ENCODE peak calls at places on chromosomes 12 and 14, in six cellular contexts. U, J, I, S, L and R are unnamed samples.

GRCh38 chr14:32413967-32414640 is 85.0 kb downstream of the AKAP6 start:
- DNase-seq in U (no peak), J (no peak), I (no peak), S (no peak), L (no peak), R (no peak)

GRCh38 chr12:114835031-114835430 is 151.1 kb upstream of the TBX3 start:
- DNase-seq in U (no peak), J (no peak), I (no peak), S (no peak), L (no peak), R (no peak)

GRCh38 chr14:102469261-102469660 is 40.3 kb downstream of the ANKRD9 start:
- DNase-seq in U (no peak), J (no peak), I (no peak), S (no peak), L (no peak), R (no peak)

GRCh38 chr14:75069811-75070145 is 337 bp downstream of the ZC2HC1C start:
- DNase-seq in U (no peak), J (no peak), I (no peak), S (no peak), L (peak; percentile 47), R (no peak)

GRCh38 chr14:66404051-66404450 is 82.1 kb upstream of the CCDC196 start:
- DNase-seq in U (no peak), J (no peak), I (no peak), S (no peak), L (no peak), R (no peak)

GRCh38 chr14:28141662-28142061 is 624.9 kb upstream of the FOXG1 start:
- DNase-seq in U (no peak), J (no peak), I (no peak), S (no peak), L (no peak), R (no peak)

GRCh38 chr12:52264435-52264825 is 10.0 kb upstream of the KRT86 start:
- DNase-seq in U (no peak), J (no peak), I (no peak), S (no peak), L (no peak), R (no peak)

GRCh38 chr14:21840765-21841164 is 167.1 kb upstream of the OR4E1 start:
- DNase-seq in U (no peak), J (no peak), I (no peak), S (peak; percentile 24), L (no peak), R (no peak)

GRCh38 chr14:75223664-75224154 is 47.3 kb upstream of the TMED10 start:
- DNase-seq in U (no peak), J (no peak), I (peak; percentile 75), S (no peak), L (no peak), R (no peak)

GRCh38 chr14:59454131-59454530 is 11.0 kb downstream of the GPR135 start:
- DNase-seq in U (no peak), J (no peak), I (no peak), S (no peak), L (no peak), R (no peak)

GRCh38 chr12:31117203-31118011 is 43.7 kb downstream of the DDX11 start:
- DNase-seq in U (peak; percentile 80), J (peak; percentile 74), I (no peak), S (peak; percentile 10), L (peak; percentile 12), R (peak; percentile 85)

GRCh38 chr12:9134981-9135628 is 19.4 kb upstream of the A2M start:
- DNase-seq in U (no peak), J (peak; percentile 9), I (no peak), S (peak; percentile 8), L (peak; percentile 56), R (no peak)

GRCh38 chr12:65741662-65742480 is 82.4 kb upstream of the HMGA2 start:
- DNase-seq in U (peak; percentile 40), J (peak; percentile 23), I (no peak), S (no peak), L (peak; percentile 42), R (no peak)

GRCh38 chr14:56422703-56423213 is 156.8 kb upstream of the TMEM260 start:
- DNase-seq in U (peak; percentile 28), J (no peak), I (no peak), S (peak; percentile 16), L (peak; percentile 21), R (no peak)

GRCh38 chr14:83316356-83316755 is 1782.7 kb upstream of the SEL1L start:
- DNase-seq in U (no peak), J (no peak), I (no peak), S (no peak), L (no peak), R (no peak)

GRCh38 chr14:53968756-53969155 is 12.1 kb upstream of the BMP4 start:
- DNase-seq in U (no peak), J (no peak), I (no peak), S (no peak), L (no peak), R (no peak)

GRCh38 chr14:57498659-57499058 is 5.0 kb upstream of the CCDC198 start:
- DNase-seq in U (no peak), J (no peak), I (no peak), S (no peak), L (no peak), R (no peak)

GRCh38 chr14:26286806-26287205 is 311.0 kb downstream of the NOVA1 start:
- DNase-seq in U (no peak), J (no peak), I (no peak), S (no peak), L (no peak), R (no peak)

GRCh38 chr12:130965214-130965613 is 11.5 kb downstream of the ADGRD1 start:
- DNase-seq in U (no peak), J (no peak), I (no peak), S (no peak), L (no peak), R (no peak)

GRCh38 chr14:49621114-49621881 is 699 bp downstream of the MGAT2 start:
- DNase-seq in U (peak; percentile 76), J (no peak), I (no peak), S (no peak), L (no peak), R (no peak)

GRCh38 chr12:121009744-121010143 is 6.5 kb downstream of the C12orf43 start:
- DNase-seq in U (no peak), J (no peak), I (no peak), S (peak; percentile 54), L (peak; percentile 49), R (no peak)
- TF ChIP-seq JUND in U (no peak), J (no peak), I (no peak), S (no peak), L (no peak), R (no peak)

DNA sequence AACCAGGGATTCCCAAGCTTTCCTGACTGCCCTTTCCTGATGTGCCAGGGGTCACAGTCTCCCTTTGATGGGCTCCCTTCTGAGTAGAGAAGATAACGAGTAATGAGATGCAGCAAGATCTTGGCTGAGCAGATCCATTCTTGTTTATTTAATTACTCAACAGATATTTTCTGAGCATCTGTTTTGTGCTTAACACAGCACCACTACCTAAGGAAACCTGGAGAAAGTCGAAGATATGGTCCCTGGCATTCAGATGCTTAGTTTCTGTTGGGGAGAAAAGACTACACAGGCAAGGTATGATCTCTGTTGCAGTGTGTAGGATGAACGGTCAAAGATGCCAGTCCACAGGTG is 3.9 kb downstream of the AJUBA start:
- DNase-seq in U (no peak), J (peak; percentile 44), I (no peak), S (no peak), L (no peak), R (no peak)
- H3K27ac ChIP-seq in U (peak overlapping the region; percentile 92), J (no peak overlapping the region), I (no peak overlapping the region), S (peak overlapping the region; percentile 95), L (peak overlapping the region; percentile 97), R (peak overlapping the region; percentile 80)

DNA sequence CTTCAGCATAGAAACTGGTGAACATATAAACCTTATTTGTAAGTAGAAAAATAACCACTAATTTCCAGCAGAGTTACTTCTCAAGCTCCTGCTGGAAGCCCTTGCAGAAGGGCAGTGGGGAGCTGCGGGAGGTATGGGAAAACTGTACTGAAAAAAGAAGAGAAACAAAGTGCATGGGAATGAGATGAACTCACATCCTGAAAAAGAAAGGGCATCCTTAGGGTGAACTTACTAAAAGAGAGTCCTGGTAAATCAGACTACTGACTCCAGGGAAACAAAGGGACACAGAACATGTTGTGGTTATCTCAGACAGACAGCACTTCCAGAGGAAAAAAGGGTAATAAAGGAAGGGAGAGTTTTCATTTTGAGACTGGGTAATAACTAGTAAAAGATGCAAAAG is 515.1 kb downstream of the RPL10L start:
- DNase-seq in U (no peak), J (no peak), I (no peak), S (no peak), L (no peak), R (no peak)
- H3K4me2 ChIP-seq in U (no peak overlapping the region), J (no peak overlapping the region), I (no peak overlapping the region), S (no peak overlapping the region), L (no peak overlapping the region), R (no peak overlapping the region)

DNA sequence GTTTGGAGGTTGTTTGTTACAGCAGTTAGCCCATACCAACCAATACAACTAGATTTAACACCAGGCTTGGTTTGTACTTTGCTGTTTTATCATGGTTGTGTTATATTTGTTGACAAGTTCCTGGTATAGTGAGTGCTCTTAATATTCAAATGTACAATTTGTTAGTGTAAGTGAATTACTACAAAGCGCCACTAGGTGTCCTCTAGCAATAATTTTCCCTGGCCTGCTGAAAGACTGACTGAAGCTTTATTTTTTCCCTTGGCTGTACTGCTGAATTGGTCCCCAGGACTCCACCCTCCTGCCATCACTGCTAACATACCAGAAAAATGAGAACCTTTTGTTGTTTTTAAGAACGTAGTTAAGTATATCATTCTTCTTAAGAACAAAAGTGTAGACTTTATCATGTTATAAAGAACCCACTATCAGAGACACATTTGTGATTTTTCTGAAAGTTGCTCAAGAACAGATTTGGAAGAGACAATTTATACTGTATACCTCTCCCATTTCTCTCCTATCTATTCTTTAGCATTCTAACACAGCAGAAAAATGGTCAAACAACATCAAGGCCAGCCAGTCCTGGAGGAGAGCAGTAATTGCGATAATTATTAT is 75.3 kb upstream of the FAR2 start:
- DNase-seq in U (peak; percentile 42), J (peak; percentile 27), I (no peak), S (peak; percentile 35), L (peak; percentile 13), R (no peak)
- TF ChIP-seq JUND in U (no peak), J (no peak), I (no peak), S (no peak), L (no peak), R (no peak)

GRCh38 chr12:6364037-6364360 is 11.4 kb downstream of the SCNN1A start:
- DNase-seq in U (no peak), J (no peak), I (no peak), S (no peak), L (no peak), R (no peak)
- H3K27ac ChIP-seq in U (no peak overlapping the region), J (peak overlapping the region; percentile 76), I (no peak overlapping the region), S (peak overlapping the region; percentile 99), L (peak overlapping the region; percentile 95), R (peak overlapping the region; percentile 2)

DNA sequence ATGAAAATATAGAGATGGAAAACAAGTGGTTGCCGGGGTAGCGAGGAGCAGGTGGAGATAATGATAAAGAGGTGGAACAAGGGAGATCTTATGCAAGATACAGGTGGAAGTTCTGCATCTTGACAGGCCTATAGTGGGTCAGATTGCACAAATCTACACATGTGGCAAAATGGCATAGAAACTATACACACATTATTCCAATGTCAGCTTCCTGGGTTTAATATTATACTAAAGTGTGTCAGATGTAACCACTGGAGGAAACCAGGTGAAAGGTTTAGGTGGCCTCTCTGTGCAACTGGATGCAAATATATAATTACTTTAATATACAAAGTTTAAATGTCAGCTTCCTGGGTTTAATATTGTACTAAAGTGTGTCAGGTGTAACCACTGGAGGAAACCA is 1.1 kb downstream of the SLC38A4 start:
- DNase-seq in U (no peak), J (no peak), I (no peak), S (no peak), L (no peak), R (no peak)
- H3K4me2 ChIP-seq in U (peak overlapping the region; percentile 87), J (no peak overlapping the region), I (no peak overlapping the region), S (no peak overlapping the region), L (no peak overlapping the region), R (no peak overlapping the region)